ENCODE peak calls at places on chromosome 1, in six cellular contexts. One of them, this sample, is unnamed.

GRCh38 chr1:57217905-57218304 is 206.0 kb downstream of the DAB1 start:
- DNase-seq in small intestine: no peak
- DNase-seq in heart left ventricle: no peak
- DNase-seq in stomach: no peak
- DNase-seq in right atrium auricular region: no peak
- DNase-seq in substantia nigra: no peak
- DNase-seq in this sample: no peak

GRCh38 chr1:47325530-47325929 is 8.1 kb upstream of the CMPK1 start:
- DNase-seq in small intestine: peak
- DNase-seq in heart left ventricle: no peak
- DNase-seq in stomach: no peak
- DNase-seq in right atrium auricular region: no peak
- DNase-seq in substantia nigra: no peak
- DNase-seq in this sample: no peak

GRCh38 chr1:69710484-69710883 is 142.8 kb downstream of the LRRC7 start:
- DNase-seq in small intestine: no peak
- DNase-seq in heart left ventricle: no peak
- DNase-seq in stomach: no peak
- DNase-seq in right atrium auricular region: no peak
- DNase-seq in substantia nigra: no peak
- DNase-seq in this sample: no peak

GRCh38 chr1:188872376-188872775 is 1605.3 kb downstream of the BRINP3 start:
- DNase-seq in small intestine: no peak
- DNase-seq in heart left ventricle: no peak
- DNase-seq in stomach: no peak
- DNase-seq in right atrium auricular region: no peak
- DNase-seq in substantia nigra: no peak
- DNase-seq in this sample: no peak

GRCh38 chr1:245283001-245283400 is 128.2 kb downstream of the KIF26B start:
- DNase-seq in small intestine: no peak
- DNase-seq in heart left ventricle: no peak
- DNase-seq in stomach: no peak
- DNase-seq in right atrium auricular region: no peak
- DNase-seq in substantia nigra: no peak
- DNase-seq in this sample: no peak

GRCh38 chr1:238135708-238136107 is 245.0 kb upstream of the ZP4 start:
- DNase-seq in small intestine: no peak
- DNase-seq in heart left ventricle: no peak
- DNase-seq in stomach: no peak
- DNase-seq in right atrium auricular region: no peak
- DNase-seq in substantia nigra: no peak
- DNase-seq in this sample: no peak

GRCh38 chr1:70361727-70362413 is 7.3 kb upstream of the ANKRD13C start:
- DNase-seq in small intestine: no peak
- DNase-seq in heart left ventricle: no peak
- DNase-seq in stomach: no peak
- DNase-seq in right atrium auricular region: no peak
- DNase-seq in substantia nigra: no peak
- DNase-seq in this sample: no peak

GRCh38 chr1:180235077-180235501 is 5.0 kb downstream of the LHX4 start:
- DNase-seq in small intestine: peak
- DNase-seq in heart left ventricle: no peak
- DNase-seq in stomach: no peak
- DNase-seq in right atrium auricular region: no peak
- DNase-seq in substantia nigra: no peak
- DNase-seq in this sample: no peak

GRCh38 chr1:184539580-184539979 is 152.8 kb downstream of the C1orf21 start:
- DNase-seq in small intestine: no peak
- DNase-seq in heart left ventricle: no peak
- DNase-seq in stomach: no peak
- DNase-seq in right atrium auricular region: no peak
- DNase-seq in substantia nigra: no peak
- DNase-seq in this sample: no peak

GRCh38 chr1:11293856-11294255 is 20.9 kb downstream of the UBIAD1 start:
- DNase-seq in small intestine: no peak
- DNase-seq in heart left ventricle: no peak
- DNase-seq in stomach: no peak
- DNase-seq in right atrium auricular region: no peak
- DNase-seq in substantia nigra: no peak
- DNase-seq in this sample: no peak

GRCh38 chr1:232403017-232403714 is 226.8 kb downstream of the SIPA1L2 start:
- DNase-seq in small intestine: no peak
- DNase-seq in heart left ventricle: peak
- DNase-seq in stomach: no peak
- DNase-seq in right atrium auricular region: no peak
- DNase-seq in substantia nigra: no peak
- DNase-seq in this sample: no peak

GRCh38 chr1:39214021-39214713 is 9.7 kb downstream of the MACF1 start:
- DNase-seq in small intestine: no peak
- DNase-seq in heart left ventricle: peak
- DNase-seq in stomach: no peak
- DNase-seq in right atrium auricular region: no peak
- DNase-seq in substantia nigra: no peak
- DNase-seq in this sample: peak

GRCh38 chr1:206496131-206496793 is 11.1 kb upstream of the RASSF5 start:
- DNase-seq in small intestine: no peak
- DNase-seq in heart left ventricle: no peak
- DNase-seq in stomach: peak
- DNase-seq in right atrium auricular region: no peak
- DNase-seq in substantia nigra: no peak
- DNase-seq in this sample: no peak

GRCh38 chr1:153360190-153360589 is 2.5 kb downstream of the S100A9 start:
- DNase-seq in small intestine: no peak
- DNase-seq in heart left ventricle: no peak
- DNase-seq in stomach: no peak
- DNase-seq in right atrium auricular region: no peak
- DNase-seq in substantia nigra: no peak
- DNase-seq in this sample: no peak

GRCh38 chr1:25616932-25617625 is 488 bp downstream of the MAN1C1 start:
- DNase-seq in small intestine: no peak
- DNase-seq in heart left ventricle: peak
- DNase-seq in stomach: no peak
- DNase-seq in right atrium auricular region: no peak
- DNase-seq in substantia nigra: peak
- DNase-seq in this sample: no peak
- H3K27ac ChIP-seq in small intestine: peak
- H3K27ac ChIP-seq in heart left ventricle: peak
- H3K27ac ChIP-seq in stomach: peak
- H3K27ac ChIP-seq in right atrium auricular region: peak
- H3K27ac ChIP-seq in substantia nigra: peak
- H3K27ac ChIP-seq in this sample: peak

GRCh38 chr1:9366298-9366697 is 73.6 kb downstream of the SPSB1 start:
- DNase-seq in small intestine: no peak
- DNase-seq in heart left ventricle: no peak
- DNase-seq in stomach: no peak
- DNase-seq in right atrium auricular region: no peak
- DNase-seq in substantia nigra: no peak
- DNase-seq in this sample: no peak

GRCh38 chr1:9367806-9368205 is 75.1 kb downstream of the SPSB1 start:
- DNase-seq in small intestine: no peak
- DNase-seq in heart left ventricle: no peak
- DNase-seq in stomach: no peak
- DNase-seq in right atrium auricular region: no peak
- DNase-seq in substantia nigra: no peak
- DNase-seq in this sample: no peak

GRCh38 chr1:9369964-9370788 is 77.5 kb downstream of the SPSB1 start:
- DNase-seq in small intestine: no peak
- DNase-seq in heart left ventricle: no peak
- DNase-seq in stomach: no peak
- DNase-seq in right atrium auricular region: no peak
- DNase-seq in substantia nigra: no peak
- DNase-seq in this sample: no peak

GRCh38 chr1:9368356-9368755 is 75.7 kb downstream of the SPSB1 start:
- DNase-seq in small intestine: no peak
- DNase-seq in heart left ventricle: no peak
- DNase-seq in stomach: no peak
- DNase-seq in right atrium auricular region: no peak
- DNase-seq in substantia nigra: no peak
- DNase-seq in this sample: no peak

GRCh38 chr1:9366943-9367780 is 74.5 kb downstream of the SPSB1 start:
- DNase-seq in small intestine: no peak
- DNase-seq in heart left ventricle: no peak
- DNase-seq in stomach: no peak
- DNase-seq in right atrium auricular region: no peak
- DNase-seq in substantia nigra: no peak
- DNase-seq in this sample: no peak
- H3K27ac ChIP-seq in small intestine: no peak
- H3K27ac ChIP-seq in heart left ventricle: no peak
- H3K27ac ChIP-seq in stomach: no peak
- H3K27ac ChIP-seq in right atrium auricular region: no peak
- H3K27ac ChIP-seq in substantia nigra: no peak
- H3K27ac ChIP-seq in this sample: no peak

DNA sequence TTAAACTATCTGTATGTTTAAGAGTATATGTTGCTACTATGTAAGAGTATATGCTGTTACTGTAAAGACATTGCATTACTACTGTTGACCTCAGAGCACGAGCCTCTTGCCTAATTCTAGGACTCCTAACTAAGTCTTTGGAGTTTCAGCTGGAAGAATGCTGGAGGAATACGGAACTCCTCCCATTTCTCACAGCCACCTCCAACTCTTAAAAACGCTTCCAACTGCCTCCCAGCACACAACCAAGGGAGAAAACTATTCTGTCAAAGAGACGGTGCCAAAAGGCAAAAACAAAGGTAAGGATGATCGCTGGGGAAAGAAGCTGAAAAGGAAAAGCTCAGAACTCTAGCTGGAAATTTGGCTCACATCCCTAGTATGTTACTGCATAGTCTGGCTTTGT is at the start of gene FMO2:
- DNase-seq in small intestine: no peak
- DNase-seq in heart left ventricle: no peak
- DNase-seq in stomach: no peak
- DNase-seq in right atrium auricular region: no peak
- DNase-seq in substantia nigra: no peak
- DNase-seq in this sample: no peak
- H3K27ac ChIP-seq in small intestine: no peak
- H3K27ac ChIP-seq in heart left ventricle: peak
- H3K27ac ChIP-seq in stomach: peak
- H3K27ac ChIP-seq in right atrium auricular region: peak
- H3K27ac ChIP-seq in substantia nigra: no peak
- H3K27ac ChIP-seq in this sample: no peak

DNA sequence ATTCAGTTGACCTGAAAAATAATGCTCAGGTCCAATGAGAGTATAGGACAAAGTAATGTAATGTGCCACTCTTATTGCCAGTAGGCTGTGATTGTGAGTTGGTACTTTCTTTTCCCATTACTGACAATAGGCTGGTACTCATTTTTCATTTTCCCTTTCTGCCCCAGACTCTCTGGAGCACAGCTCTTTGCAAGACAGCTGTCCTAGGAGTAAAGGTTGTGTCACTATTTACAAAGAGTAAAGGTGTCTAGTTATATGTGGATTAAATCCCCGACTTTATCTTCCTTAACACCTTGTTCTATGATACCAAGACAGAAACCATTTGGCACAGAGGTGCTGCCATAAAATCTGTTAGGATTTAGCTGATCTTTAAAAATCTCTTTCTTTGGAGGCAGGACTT is 32.3 kb upstream of the RASAL2 start:
- DNase-seq in small intestine: peak
- DNase-seq in heart left ventricle: no peak
- DNase-seq in stomach: no peak
- DNase-seq in right atrium auricular region: no peak
- DNase-seq in substantia nigra: no peak
- DNase-seq in this sample: no peak
- H3K27ac ChIP-seq in small intestine: peak
- H3K27ac ChIP-seq in heart left ventricle: peak
- H3K27ac ChIP-seq in stomach: no peak
- H3K27ac ChIP-seq in right atrium auricular region: peak
- H3K27ac ChIP-seq in substantia nigra: no peak
- H3K27ac ChIP-seq in this sample: peak

GRCh38 chr1:15760520-15761211 is 2.1 kb downstream of the FBLIM1 start:
- DNase-seq in small intestine: no peak
- DNase-seq in heart left ventricle: peak
- DNase-seq in stomach: no peak
- DNase-seq in right atrium auricular region: no peak
- DNase-seq in substantia nigra: no peak
- DNase-seq in this sample: no peak

GRCh38 chr1:15757575-15758401 is 807 bp upstream of the FBLIM1 start:
- DNase-seq in small intestine: peak
- DNase-seq in heart left ventricle: peak
- DNase-seq in stomach: no peak
- DNase-seq in right atrium auricular region: no peak
- DNase-seq in substantia nigra: no peak
- DNase-seq in this sample: no peak

GRCh38 chr1:15758537-15758936 is at the start of gene FBLIM1:
- DNase-seq in small intestine: no peak
- DNase-seq in heart left ventricle: peak
- DNase-seq in stomach: no peak
- DNase-seq in right atrium auricular region: no peak
- DNase-seq in substantia nigra: no peak
- DNase-seq in this sample: no peak

GRCh38 chr1:15757016-15757543 is 1.5 kb upstream of the FBLIM1 start:
- DNase-seq in small intestine: peak
- DNase-seq in heart left ventricle: no peak
- DNase-seq in stomach: no peak
- DNase-seq in right atrium auricular region: no peak
- DNase-seq in substantia nigra: no peak
- DNase-seq in this sample: no peak

DNA sequence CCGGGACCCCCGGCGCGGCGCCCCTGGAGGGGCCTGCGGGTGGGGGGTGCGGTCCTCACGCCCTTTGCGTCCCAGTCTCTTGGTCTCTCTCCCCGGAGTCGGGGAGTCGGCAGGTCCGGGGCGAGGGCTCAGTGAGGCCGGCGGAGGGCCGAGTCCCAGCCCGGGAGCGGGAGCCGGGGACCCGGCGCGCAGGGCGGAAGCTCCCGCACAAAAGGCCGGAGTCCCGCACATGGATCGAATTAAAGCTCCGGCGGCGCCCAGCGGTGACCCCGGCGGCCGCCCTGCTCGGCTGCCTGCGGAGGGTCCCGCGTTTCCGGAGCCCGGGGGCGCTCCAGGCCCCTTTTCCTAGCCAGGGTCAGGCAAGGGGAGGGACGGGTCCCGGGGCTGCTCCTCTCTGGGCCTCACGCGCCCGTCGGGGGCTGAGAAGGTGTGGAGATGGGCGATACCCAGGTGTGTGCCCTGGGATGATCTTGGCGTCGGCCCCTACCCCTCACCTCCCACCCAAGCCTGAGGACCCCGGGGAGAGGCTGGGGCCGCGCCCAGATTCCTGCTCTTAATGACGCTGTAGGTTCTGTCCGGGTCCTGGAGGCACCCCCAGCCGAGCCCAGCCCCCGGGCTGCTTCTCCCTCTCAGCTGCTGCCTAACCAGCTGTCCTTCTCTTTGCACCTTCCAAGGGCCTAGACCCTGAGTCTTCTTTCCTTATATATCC is 512 bp downstream of the FBLIM1 start:
- DNase-seq in small intestine: no peak
- DNase-seq in heart left ventricle: no peak
- DNase-seq in stomach: no peak
- DNase-seq in right atrium auricular region: no peak
- DNase-seq in substantia nigra: no peak
- DNase-seq in this sample: no peak
- H3K27ac ChIP-seq in small intestine: peak
- H3K27ac ChIP-seq in heart left ventricle: peak
- H3K27ac ChIP-seq in stomach: peak
- H3K27ac ChIP-seq in right atrium auricular region: peak
- H3K27ac ChIP-seq in substantia nigra: no peak
- H3K27ac ChIP-seq in this sample: no peak